ENCODE peak calls at places on chromosomes 4 and X, in four cellular contexts. T is NCI-H2107, M is NCI-H2081, H is endothelial cell. S is an unnamed sample.

GRCh38 chr4:38529189-38530115 is 134.5 kb upstream of the KLF3 start:
- DNase-seq in M (no peak), H (peak), T (peak), S (no peak)

GRCh38 chrX:30301977-30302376 is 7.2 kb downstream of the NR0B1 start:
- DNase-seq in T (no peak), H (no peak), M (no peak), S (no peak)

GRCh38 chr4:114582625-114583024 is 16.0 kb upstream of the UGT8 start:
- DNase-seq in T (no peak), H (no peak), M (no peak), S (no peak)

GRCh38 chrX:81082649-81083048 is 119.1 kb downstream of the HMGN5 start:
- DNase-seq in H (no peak), T (no peak), M (no peak), S (no peak)

GRCh38 chr4:183504930-183505555 is at the start of gene ING2:
- DNase-seq in H (no peak), T (peak), M (peak), S (no peak)

GRCh38 chr4:89056953-89057398 is at the start of gene FAM13A:
- DNase-seq in M (peak), T (peak), H (peak), S (peak)

GRCh38 chr4:40986375-40986774 is 228.0 kb downstream of the APBB2 start:
- DNase-seq in T (no peak), H (no peak), M (no peak), S (no peak)

GRCh38 chr4:153241970-153242847 is 38.0 kb downstream of the TRIM2 start:
- DNase-seq in M (no peak), T (no peak), H (no peak), S (no peak)

GRCh38 chr4:69753666-69754065 is 6.8 kb downstream of the SULT1B1 start:
- DNase-seq in T (no peak), H (no peak), M (no peak), S (no peak)

GRCh38 chr4:57172065-57172464 is 61.9 kb upstream of the IGFBP7 start:
- DNase-seq in H (no peak), T (no peak), M (no peak), S (no peak)

GRCh38 chr4:145289403-145290076 is 109.2 kb upstream of the OTUD4 start:
- DNase-seq in H (no peak), T (no peak), M (no peak), S (no peak)

GRCh38 chr4:138242830-138243149 is 641 bp upstream of the SLC7A11 start:
- DNase-seq in M (no peak), H (no peak), T (no peak), S (no peak)

GRCh38 chr4:1369091-1369450 is 22.1 kb downstream of the UVSSA start:
- DNase-seq in T (no peak), H (no peak), M (no peak), S (no peak)

S was measured in WERI-Rb-1.